ENCODE peak calls at places on chromosomes 13 and 19, in four cellular contexts. One of them, this sample, is unnamed.

GRCh38 chr19:18093439-18094161 is 4.0 kb upstream of the MAST3 start:
- DNase-seq in HEK293T: peak
- DNase-seq in ELF-1: peak
- DNase-seq in endothelial cell: no peak
- DNase-seq in this sample: no peak

GRCh38 chr19:10760268-10760944 is 42.5 kb downstream of the DNM2 start:
- DNase-seq in HEK293T: peak
- DNase-seq in ELF-1: no peak
- DNase-seq in endothelial cell: no peak
- DNase-seq in this sample: peak

GRCh38 chr19:17037966-17038500 is 11.4 kb upstream of the CPAMD8 start:
- DNase-seq in HEK293T: no peak
- DNase-seq in ELF-1: no peak
- DNase-seq in endothelial cell: no peak
- DNase-seq in this sample: no peak

GRCh38 chr19:11179716-11180297 is 17.5 kb downstream of the KANK2 start:
- DNase-seq in HEK293T: no peak
- DNase-seq in ELF-1: no peak
- DNase-seq in endothelial cell: no peak
- DNase-seq in this sample: peak

GRCh38 chr13:23671367-23671766 is 101.2 kb downstream of the TNFRSF19 start:
- DNase-seq in HEK293T: no peak
- DNase-seq in ELF-1: no peak
- DNase-seq in endothelial cell: no peak
- DNase-seq in this sample: no peak

GRCh38 chr13:112700291-112701060 is 10.6 kb downstream of the ATP11A start:
- DNase-seq in HEK293T: no peak
- DNase-seq in ELF-1: no peak
- DNase-seq in endothelial cell: no peak
- DNase-seq in this sample: no peak

GRCh38 chr13:26051231-26052135 is at the start of gene SHISA2:
- DNase-seq in HEK293T: peak
- DNase-seq in ELF-1: peak
- DNase-seq in endothelial cell: peak
- DNase-seq in this sample: peak

GRCh38 chr19:17076539-17076919 is 952 bp downstream of the MYO9B start:
- DNase-seq in HEK293T: no peak
- DNase-seq in ELF-1: no peak
- DNase-seq in endothelial cell: peak
- DNase-seq in this sample: no peak

GRCh38 chr19:40231544-40232424 is 5.3 kb upstream of the CCNP start:
- DNase-seq in HEK293T: no peak
- DNase-seq in ELF-1: peak
- DNase-seq in endothelial cell: no peak
- DNase-seq in this sample: no peak

GRCh38 chr13:44583126-44583525 is 7.0 kb upstream of the TSC22D1 start:
- DNase-seq in HEK293T: no peak
- DNase-seq in ELF-1: no peak
- DNase-seq in endothelial cell: no peak
- DNase-seq in this sample: no peak

GRCh38 chr13:92317066-92317465 is 909.5 kb upstream of the GPC6 start:
- DNase-seq in HEK293T: no peak
- DNase-seq in ELF-1: peak
- DNase-seq in endothelial cell: no peak
- DNase-seq in this sample: no peak

GRCh38 chr13:23801141-23801540 is 88.1 kb downstream of the MIPEP start:
- DNase-seq in HEK293T: no peak
- DNase-seq in ELF-1: no peak
- DNase-seq in endothelial cell: no peak
- DNase-seq in this sample: no peak

GRCh38 chr19:6551607-6552450 is 21.0 kb downstream of the TNFSF9 start:
- DNase-seq in HEK293T: no peak
- DNase-seq in ELF-1: no peak
- DNase-seq in endothelial cell: no peak
- DNase-seq in this sample: peak

GRCh38 chr19:54725321-54725720 is 1.1 kb downstream of the KIR3DL3 start:
- DNase-seq in HEK293T: no peak
- DNase-seq in ELF-1: no peak
- DNase-seq in endothelial cell: no peak
- DNase-seq in this sample: no peak

This sample was measured in GM13976.